ENCODE peak calls at places on chromosomes 13 and 19, in seven cellular contexts. I is OCI-M1; F is iris pigment epithelial cell; W is RPMI7951; C is stimulated activated CD4-positive, alpha-beta T cell treated with anti-CD3 and anti-CD28 coated beads, Interleukin-4, amount 100 ng/mL, for 4 hours; M is lower lobe of right lung; Q is CD8-positive, alpha-beta T cell. S is an unnamed sample.

GRCh38 chr19:55368701-55369563 is 1.3 kb downstream of the IL11 start:
- DNase-seq in M (no peak), Q (no peak), I (no peak), F (no peak), C (peak), W (peak), S (no peak)

GRCh38 chr19:41321600-41322270 is 11.8 kb downstream of the CCDC97 start:
- DNase-seq in W (peak), Q (no peak), I (peak), M (no peak), F (peak), C (no peak), S (no peak)

GRCh38 chr19:3983542-3983914 is 1.7 kb downstream of the EEF2 start:
- DNase-seq in W (no peak), Q (no peak), C (no peak), I (no peak), F (no peak), M (no peak), S (no peak)

GRCh38 chr13:52348983-52349780 is 56.8 kb downstream of the THSD1 start:
- DNase-seq in M (no peak), F (peak), Q (no peak), C (peak), I (no peak), W (peak), S (no peak)

GRCh38 chr13:113950451-113951245 is 23.2 kb downstream of the C13orf46 start:
- DNase-seq in Q (no peak), I (no peak), M (peak), C (no peak), F (no peak), W (no peak), S (peak)

GRCh38 chr19:3608750-3609322 is 2.2 kb upstream of the TBXA2R start:
- DNase-seq in Q (no peak), C (no peak), I (peak), F (no peak), M (peak), W (peak), S (no peak)

GRCh38 chr13:45409993-45410392 is 8.2 kb downstream of the SLC25A30 start:
- DNase-seq in F (no peak), Q (no peak), M (no peak), C (no peak), I (no peak), W (no peak), S (no peak)

GRCh38 chr13:97028441-97029299 is 34.4 kb upstream of the OXGR1 start:
- DNase-seq in Q (peak), F (peak), W (peak), C (peak), I (peak), M (no peak), S (no peak)

GRCh38 chr13:40406405-40407138 is 259.9 kb downstream of the FOXO1 start:
- DNase-seq in F (peak), I (peak), W (peak), M (no peak), Q (no peak), C (no peak), S (no peak)

GRCh38 chr19:1449467-1450442 is at the start of gene APC2:
- DNase-seq in Q (peak), C (no peak), M (no peak), F (peak), I (no peak), W (no peak), S (no peak)

GRCh38 chr13:48251616-48252081 is 18.6 kb downstream of the ITM2B start:
- DNase-seq in Q (no peak), F (no peak), M (no peak), I (no peak), C (no peak), W (no peak), S (no peak)

GRCh38 chr19:48330012-48330681 is 4.8 kb downstream of the EMP3 start:
- DNase-seq in I (no peak), M (peak), C (peak), F (peak), W (no peak), Q (peak), S (peak)

GRCh38 chr13:110331362-110331761 is 24.3 kb downstream of the COL4A2 start:
- DNase-seq in W (no peak), Q (no peak), M (no peak), C (no peak), I (no peak), F (peak), S (no peak)

GRCh38 chr13:42305503-42305902 is 33.6 kb downstream of the AKAP11 start:
- DNase-seq in W (no peak), F (no peak), C (no peak), I (no peak), M (no peak), Q (no peak), S (no peak)

GRCh38 chr19:3450796-3451411 is 29.4 kb downstream of the SMIM24 start:
- DNase-seq in W (peak), F (peak), Q (no peak), C (no peak), I (peak), M (peak), S (no peak)

GRCh38 chr19:50822661-50823208 is 852 bp downstream of the KLK1 start:
- DNase-seq in F (no peak), M (no peak), W (no peak), Q (no peak), C (no peak), I (no peak), S (no peak)

GRCh38 chr13:109569938-109570711 is 216.3 kb downstream of the IRS2 start:
- DNase-seq in W (no peak), C (peak), F (no peak), Q (peak), I (peak), M (no peak), S (no peak)

GRCh38 chr13:101917833-101918755 is 465.6 kb downstream of the ITGBL1 start:
- DNase-seq in W (no peak), M (no peak), F (no peak), Q (no peak), C (no peak), I (peak), S (no peak)

GRCh38 chr13:93670858-93671257 is 444.3 kb downstream of the GPC6 start:
- DNase-seq in W (no peak), C (no peak), F (no peak), I (no peak), M (no peak), Q (no peak), S (no peak)

GRCh38 chr19:1769645-1769985 is 16.3 kb downstream of the ONECUT3 start:
- DNase-seq in Q (no peak), C (no peak), I (no peak), M (no peak), F (no peak), W (no peak), S (no peak)

GRCh38 chr19:41000310-41000737 is 9.2 kb downstream of the CYP2B6 start:
- DNase-seq in M (no peak), C (no peak), F (peak), W (peak), I (no peak), Q (no peak), S (no peak)

GRCh38 chr13:105333416-105333815 is 1202.0 kb downstream of the EFNB2 start:
- DNase-seq in M (no peak), I (no peak), C (no peak), F (peak), Q (no peak), W (no peak), S (no peak)

GRCh38 chr13:36341718-36342117 is 4.5 kb downstream of the SPART start:
- DNase-seq in M (no peak), C (no peak), F (peak), W (peak), I (no peak), Q (no peak), S (no peak)

GRCh38 chr19:6551607-6552450 is 21.0 kb downstream of the TNFSF9 start:
- DNase-seq in C (peak), M (peak), W (no peak), F (no peak), I (no peak), Q (peak), S (peak)

GRCh38 chr19:13212759-13213330 is 62.6 kb downstream of the IER2 start:
- DNase-seq in C (peak), F (peak), M (peak), W (peak), Q (peak), I (peak), S (peak)

GRCh38 chr19:31610036-31610435 is 260.8 kb upstream of the TSHZ3 start:
- DNase-seq in M (no peak), Q (no peak), I (no peak), W (peak), C (no peak), F (no peak), S (no peak)

GRCh38 chr13:99926014-99926731 is 45.4 kb downstream of the ZIC5 start:
- DNase-seq in W (peak), C (no peak), I (no peak), Q (no peak), M (no peak), F (peak), S (no peak)

GRCh38 chr13:33671560-33671959 is 146.4 kb upstream of the RFC3 start:
- DNase-seq in C (no peak), I (no peak), Q (no peak), F (no peak), W (no peak), M (no peak), S (no peak)

GRCh38 chr19:7928741-7929701 is 3.1 kb upstream of the CTXN1 start:
- DNase-seq in W (peak), C (peak), I (peak), F (peak), Q (peak), M (peak), S (no peak)

GRCh38 chr19:6740589-6741348 is 1.3 kb downstream of the TRIP10 start:
- DNase-seq in M (peak), C (no peak), W (peak), F (peak), Q (peak), I (no peak), S (peak)

GRCh38 chr19:53927745-53928144 is 18.7 kb downstream of the CACNG7 start:
- DNase-seq in Q (peak), M (no peak), I (peak), F (peak), C (no peak), W (peak), S (no peak)

GRCh38 chr13:110605132-110605531 is 10.2 kb upstream of the NAXD start:
- DNase-seq in Q (no peak), I (no peak), M (no peak), F (no peak), W (no peak), C (no peak), S (no peak)

S was measured in spleen.